ENCODE peak calls at places on chromosomes 5 and 9, in ten cellular contexts. C, W, T, Q, H, K, U, A, G and L are unnamed samples.

GRCh38 chr9:99253772-99254431 is 31.8 kb downstream of the SEC61B start:
- DNase-seq in C (no peak), W (peak; percentile 53), T (no peak), Q (no peak), H (no peak), K (no peak), U (no peak), A (peak; percentile 3), G (no peak), L (peak; percentile 85)

GRCh38 chr9:135950135-135950682 is 11.0 kb downstream of the UBAC1 start:
- DNase-seq in C (no peak), W (no peak), T (no peak), Q (no peak), H (no peak), K (no peak), U (no peak), A (no peak), G (no peak), L (no peak)

GRCh38 chr9:100505564-100506159 is 32.7 kb downstream of the TMEFF1 start:
- DNase-seq in C (peak; percentile 65), W (peak; percentile 60), T (peak; percentile 72), Q (peak; percentile 61), H (peak; percentile 78), K (no peak), U (peak; percentile 72), A (peak; percentile 31), G (peak; percentile 59), L (peak; percentile 36)

GRCh38 chr5:123865641-123866040 is 353.7 kb downstream of the CSNK1G3 start:
- DNase-seq in C (no peak), W (no peak), T (no peak), Q (no peak), H (no peak), K (no peak), U (no peak), A (no peak), G (no peak), L (no peak)

GRCh38 chr5:1800470-1801060 is 642 bp upstream of the NDUFS6 start:
- DNase-seq in C (no peak), W (peak; percentile 27), T (peak; percentile 19), Q (peak; percentile 12), H (no peak), K (no peak), U (peak; percentile 24), A (no peak), G (peak; percentile 26), L (no peak)

GRCh38 chr5:154474267-154474956 is 3.6 kb downstream of the HAND1 start:
- DNase-seq in C (no peak), W (no peak), T (no peak), Q (no peak), H (no peak), K (no peak), U (no peak), A (no peak), G (no peak), L (no peak)

GRCh38 chr9:32672478-32672877 is 37.0 kb upstream of the TAF1L start:
- DNase-seq in C (no peak), W (peak; percentile 85), T (peak; percentile 66), Q (peak; percentile 3), H (no peak), K (no peak), U (peak; percentile 33), A (no peak), G (peak; percentile 80), L (no peak)

GRCh38 chr5:16539169-16539666 is 73.6 kb upstream of the ZNF622 start:
- DNase-seq in C (peak; percentile 29), W (peak; percentile 91), T (peak; percentile 56), Q (peak; percentile 59), H (no peak), K (peak; percentile 92), U (peak; percentile 53), A (no peak), G (peak; percentile 63), L (no peak)

GRCh38 chr5:82417776-82418607 is 139.8 kb upstream of the RPS23 start:
- DNase-seq in C (no peak), W (no peak), T (no peak), Q (peak; percentile 30), H (no peak), K (no peak), U (no peak), A (no peak), G (peak; percentile 84), L (no peak)

GRCh38 chr9:137298401-137298982 is 3.6 kb downstream of the NRARP start:
- DNase-seq in C (peak; percentile 70), W (peak; percentile 50), T (peak; percentile 73), Q (peak; percentile 59), H (peak; percentile 35), K (peak; percentile 73), U (peak; percentile 61), A (no peak), G (no peak), L (no peak)

GRCh38 chr9:89274838-89275237 is 36.2 kb upstream of the CKS2 start:
- DNase-seq in C (no peak), W (peak; percentile 72), T (peak; percentile 86), Q (peak; percentile 77), H (no peak), K (no peak), U (peak; percentile 89), A (no peak), G (peak; percentile 91), L (no peak)

GRCh38 chr9:132991351-132992300 is 13.1 kb downstream of the GFI1B start:
- DNase-seq in C (no peak), W (no peak), T (no peak), Q (no peak), H (no peak), K (no peak), U (no peak), A (no peak), G (no peak), L (no peak)

GRCh38 chr9:118652258-118652657 is 717.0 kb downstream of the BRINP1 start:
- DNase-seq in C (no peak), W (peak; percentile 79), T (no peak), Q (no peak), H (no peak), K (no peak), U (no peak), A (no peak), G (no peak), L (no peak)

GRCh38 chr5:84231390-84231789 is 153.3 kb downstream of the EDIL3 start:
- DNase-seq in C (no peak), W (no peak), T (no peak), Q (no peak), H (no peak), K (no peak), U (no peak), A (no peak), G (no peak), L (no peak)

GRCh38 chr5:150488519-150489357 is 19.2 kb upstream of the NDST1 start:
- DNase-seq in C (peak; percentile 76), W (no peak), T (peak; percentile 75), Q (peak; percentile 91), H (no peak), K (peak; percentile 81), U (peak; percentile 92), A (no peak), G (peak; percentile 78), L (no peak)

GRCh38 chr9:126303488-126303887 is 23.1 kb upstream of the MVB12B start:
- DNase-seq in C (no peak), W (peak; percentile 11), T (no peak), Q (no peak), H (no peak), K (no peak), U (no peak), A (no peak), G (no peak), L (no peak)

GRCh38 chr5:82628364-82628910 is 350.3 kb upstream of the RPS23 start:
- DNase-seq in C (no peak), W (no peak), T (peak; percentile 45), Q (peak; percentile 47), H (no peak), K (no peak), U (peak; percentile 35), A (no peak), G (no peak), L (no peak)

GRCh38 chr5:18220631-18221030 is 586.4 kb downstream of the TAF11L14 start:
- DNase-seq in C (no peak), W (peak; percentile 63), T (no peak), Q (no peak), H (no peak), K (no peak), U (no peak), A (no peak), G (no peak), L (no peak)

GRCh38 chr5:113693205-113693553 is 179.7 kb downstream of the YTHDC2 start:
- DNase-seq in C (no peak), W (no peak), T (no peak), Q (no peak), H (peak; percentile 44), K (no peak), U (no peak), A (no peak), G (no peak), L (no peak)

GRCh38 chr9:110429453-110429852 is 91.8 kb upstream of the TXNDC8 start:
- DNase-seq in C (no peak), W (no peak), T (no peak), Q (no peak), H (no peak), K (no peak), U (no peak), A (no peak), G (no peak), L (no peak)
- TF ChIP-seq CTCF in C (no peak), W (no peak), T (peak; percentile 23), Q (peak; percentile 24), H (peak; percentile 34), K (no peak), U (peak; percentile 20), A (no peak), G (no peak), L (no peak)

GRCh38 chr5:145980718-145981117 is 44.3 kb downstream of the SH3RF2 start:
- DNase-seq in C (no peak), W (peak; percentile 17), T (no peak), Q (no peak), H (no peak), K (no peak), U (no peak), A (no peak), G (no peak), L (no peak)
- TF ChIP-seq CTCF in C (no peak), W (peak; percentile 22), T (peak; percentile 13), Q (no peak), H (peak; percentile 59), K (no peak), U (peak; percentile 11), A (no peak), G (peak; percentile 16), L (no peak)

GRCh38 chr5:97417977-97418376 is 234.9 kb upstream of the RIOK2 start:
- DNase-seq in C (no peak), W (no peak), T (no peak), Q (no peak), H (no peak), K (no peak), U (no peak), A (no peak), G (no peak), L (no peak)
- TF ChIP-seq CTCF in C (no peak), W (no peak), T (no peak), Q (no peak), H (no peak), K (no peak), U (no peak), A (no peak), G (no peak), L (no peak)

DNA sequence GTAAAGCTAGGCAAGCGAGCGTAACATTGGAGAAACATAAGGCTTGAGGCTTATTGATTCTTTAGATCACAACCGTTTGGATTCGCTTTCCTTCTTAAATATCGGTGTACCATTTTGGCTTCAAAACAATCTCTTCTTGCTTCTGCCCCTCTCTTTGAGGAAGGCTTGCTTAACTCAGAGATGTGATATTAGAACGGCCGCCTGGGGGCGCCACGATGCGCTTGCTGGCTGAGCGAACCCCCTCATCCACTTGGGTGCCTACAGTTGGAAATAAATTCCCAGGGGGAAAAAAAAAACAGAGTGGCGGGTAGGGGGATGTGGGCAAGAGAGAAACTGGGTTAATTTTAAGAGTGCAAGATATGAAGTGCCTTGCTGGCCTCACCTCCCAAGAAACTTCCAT is 116.0 kb downstream of the DPYSL3 start:
- DNase-seq in C (no peak), W (no peak), T (peak; percentile 42), Q (no peak), H (peak; percentile 58), K (no peak), U (no peak), A (no peak), G (no peak), L (no peak)
- TF ChIP-seq CTCF in C (no peak), W (peak; percentile 3), T (peak; percentile 51), Q (peak; percentile 52), H (peak; percentile 83), K (no peak), U (peak; percentile 51), A (no peak), G (peak; percentile 41), L (no peak)